ENCODE peak calls at places on chromosome 19, in ten cellular contexts. D is fibroblast of lung; O is CD4-positive, alpha-beta memory T cell; N is PC-3; R is CD4-positive, alpha-beta T cell; K is heart right ventricle; A is K562; S is RWPE1; C is stomach; F is AG04450. T is an unnamed sample.

GRCh38 chr19:28686741-28687140 is 526.2 kb downstream of the UQCRFS1 start:
- DNase-seq in R (no peak), S (no peak), C (no peak), K (no peak), D (no peak), F (no peak), O (no peak), N (no peak), A (peak; percentile 14), T (no peak)

GRCh38 chr19:19485161-19485997 is 30.0 kb downstream of the TSSK6 start:
- DNase-seq in D (peak; percentile 65), S (no peak), F (no peak), O (no peak), K (peak; percentile 23), A (no peak), N (no peak), C (no peak), R (no peak), T (no peak)

GRCh38 chr19:56837892-56838679 is 2.4 kb downstream of the PEG3 start:
- DNase-seq in R (no peak), N (peak; percentile 58), O (no peak), S (no peak), K (peak; percentile 69), F (no peak), A (no peak), D (no peak), C (no peak), T (no peak)

GRCh38 chr19:3665681-3666544 is 34.4 kb downstream of the PIP5K1C start:
- DNase-seq in S (peak; percentile 62), D (no peak), N (peak; percentile 26), A (peak; percentile 87), R (peak; percentile 71), C (peak; percentile 69), K (peak; percentile 67), F (no peak), O (peak; percentile 69), T (no peak)

GRCh38 chr19:35140207-35140897 is 1.7 kb downstream of the FXYD1 start:
- DNase-seq in S (no peak), A (no peak), O (no peak), N (no peak), D (no peak), R (no peak), K (no peak), C (no peak), F (no peak), T (no peak)

GRCh38 chr19:10737680-10738079 is 19.8 kb downstream of the DNM2 start:
- DNase-seq in O (peak; percentile 32), C (no peak), A (no peak), S (no peak), K (no peak), N (no peak), D (no peak), R (no peak), F (no peak), T (no peak)

GRCh38 chr19:7327802-7328201 is 20.9 kb upstream of the ARHGEF18 start:
- DNase-seq in C (no peak), A (no peak), N (no peak), D (no peak), K (no peak), R (no peak), F (no peak), S (no peak), O (no peak), T (no peak)

GRCh38 chr19:38046254-38047047 is 139.4 kb downstream of the SIPA1L3 start:
- DNase-seq in N (no peak), A (no peak), D (no peak), O (no peak), K (no peak), S (no peak), C (peak; percentile 35), R (no peak), F (no peak), T (no peak)

DNA sequence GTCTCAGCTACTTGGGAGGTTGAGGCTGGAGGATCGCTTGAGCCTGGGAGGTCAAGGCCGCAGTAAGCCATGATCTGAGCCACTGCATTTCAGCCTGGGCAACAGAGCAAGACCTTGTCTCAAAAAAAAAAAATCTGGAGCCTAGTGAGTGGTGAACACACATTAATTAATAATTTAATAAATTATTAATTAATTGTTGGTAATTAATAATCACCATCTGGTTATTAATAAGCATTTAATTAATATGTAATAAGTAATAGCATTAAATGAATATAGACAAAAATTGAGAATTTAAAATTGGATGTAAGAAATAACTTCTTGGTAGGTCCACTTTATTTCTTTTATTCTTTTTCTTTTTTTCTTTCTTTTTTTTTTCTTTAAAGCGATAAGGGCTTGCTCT is 31.9 kb upstream of the CEBPA start:
- DNase-seq in D (no peak), F (no peak), O (no peak), C (no peak), S (no peak), K (no peak), R (no peak), N (no peak), A (no peak), T (no peak)
- H3K27ac ChIP-seq in D (no peak overlapping the region), F (no peak overlapping the region), O (no peak overlapping the region), C (no peak overlapping the region), S (no peak overlapping the region), K (no peak overlapping the region), R (no peak overlapping the region), N (no peak overlapping the region), A (no peak overlapping the region), T (no peak overlapping the region)

DNA sequence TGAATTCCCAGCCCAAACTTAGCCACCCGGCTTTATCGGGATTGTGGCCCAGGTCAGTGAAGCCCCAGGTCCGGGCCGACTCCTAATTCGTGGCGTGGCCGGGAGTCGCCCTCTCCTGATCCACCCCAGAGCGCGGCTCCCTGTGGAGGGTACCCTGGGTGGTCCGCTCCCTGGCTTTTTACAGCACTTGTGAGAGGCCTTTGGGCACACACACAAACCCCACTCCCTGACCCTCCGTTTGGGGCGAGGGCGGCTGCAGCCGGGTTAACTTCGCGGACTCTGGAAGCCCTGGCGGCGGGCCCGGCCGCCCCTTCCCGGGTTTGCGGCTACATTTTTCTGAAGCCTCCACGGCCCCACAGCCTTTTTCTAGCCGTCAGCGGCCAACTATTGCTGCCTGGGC is 56.5 kb downstream of the ZNF568 start:
- DNase-seq in R (no peak), D (no peak), O (no peak), C (no peak), F (no peak), N (no peak), A (no peak), S (no peak), K (no peak), T (no peak)
- H3K27ac ChIP-seq in R (peak overlapping the region; percentile 57), D (no peak overlapping the region), O (peak overlapping the region; percentile 68), C (peak overlapping the region; percentile 83), F (peak overlapping the region; percentile 57), N (no peak overlapping the region), A (no peak overlapping the region), S (peak overlapping the region; percentile 44), K (peak overlapping the region; percentile 74), T (peak overlapping the region; percentile 46)

GRCh38 chr19:42531313-42531712 is 3.0 kb upstream of the CEACAM1 start:
- DNase-seq in N (peak; percentile 84), A (no peak), S (no peak), O (no peak), D (no peak), C (no peak), R (no peak), K (no peak), F (no peak), T (peak; percentile 75)

GRCh38 chr19:42532881-42533280 is 4.6 kb upstream of the CEACAM1 start:
- DNase-seq in K (no peak), S (no peak), O (no peak), F (no peak), A (peak; percentile 1), N (no peak), R (no peak), D (no peak), C (no peak), T (no peak)

GRCh38 chr19:42524943-42525342 is 3.3 kb downstream of the CEACAM1 start:
- DNase-seq in K (no peak), R (no peak), S (no peak), D (no peak), O (no peak), N (no peak), A (no peak), F (no peak), C (no peak), T (no peak)

GRCh38 chr19:42529248-42529764 is 1.0 kb upstream of the CEACAM1 start:
- DNase-seq in A (peak; percentile 72), R (peak; percentile 54), K (peak; percentile 59), O (peak; percentile 69), C (peak; percentile 81), S (peak; percentile 53), F (no peak), N (peak; percentile 71), D (peak; percentile 7), T (no peak)

DNA sequence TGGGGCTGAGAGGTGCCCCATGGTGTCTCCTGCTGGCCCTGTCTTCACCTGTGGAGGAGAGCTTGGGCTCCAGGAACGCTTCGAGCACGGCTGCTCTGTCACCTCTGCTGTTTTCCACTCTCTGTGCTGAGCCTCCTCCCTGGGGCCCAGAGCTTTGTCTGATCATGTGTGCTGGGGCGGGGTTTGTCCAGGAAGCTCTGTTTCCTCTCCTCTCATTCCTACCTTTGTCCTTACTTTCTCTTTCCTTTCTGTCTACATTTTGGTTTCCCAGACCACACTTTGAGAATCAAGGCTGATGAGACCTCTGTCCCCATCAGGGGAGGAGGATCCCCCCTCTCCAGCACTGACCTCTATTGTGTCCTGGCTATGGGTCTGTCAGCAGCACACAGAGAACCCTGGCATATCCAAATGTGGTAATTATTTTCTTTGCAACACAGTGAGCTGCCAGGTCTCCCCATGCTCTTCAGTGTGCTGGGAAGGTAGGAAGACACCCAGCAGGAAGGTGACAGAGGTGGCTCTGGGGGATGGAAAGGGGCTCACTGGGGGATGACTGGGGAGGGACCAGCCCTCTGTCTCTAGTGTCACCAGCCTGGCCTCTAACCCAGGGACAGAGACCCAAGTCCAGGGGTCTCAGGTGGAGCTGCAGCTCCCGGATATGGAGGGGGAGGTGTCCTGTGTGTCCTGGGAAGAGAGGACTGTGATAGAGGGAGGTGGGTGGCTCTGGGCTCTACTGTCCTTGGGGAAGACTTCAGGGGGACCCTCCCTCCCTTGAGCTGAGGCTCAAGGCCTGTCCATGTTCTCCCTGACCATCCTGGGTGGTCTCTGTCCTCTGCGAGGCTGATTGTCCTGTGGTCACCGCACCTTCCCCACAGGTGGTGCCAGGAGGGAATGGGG is at the start of gene CEACAM1:
- DNase-seq in C (peak; percentile 79), N (peak; percentile 35), K (peak; percentile 51), R (peak; percentile 28), A (no peak), S (peak; percentile 70), O (peak; percentile 62), F (no peak), D (no peak), T (peak; percentile 24)
- H3K27ac ChIP-seq in C (peak within 1 kb of the TSS; percentile 76), N (no peak within 1 kb of the TSS), K (peak within 1 kb of the TSS; percentile 69), R (peak within 1 kb of the TSS; percentile 56), A (no peak within 1 kb of the TSS), S (peak within 1 kb of the TSS; percentile 37), O (peak within 1 kb of the TSS; percentile 47), F (no peak within 1 kb of the TSS), D (no peak within 1 kb of the TSS), T (peak within 1 kb of the TSS; percentile 89)

DNA sequence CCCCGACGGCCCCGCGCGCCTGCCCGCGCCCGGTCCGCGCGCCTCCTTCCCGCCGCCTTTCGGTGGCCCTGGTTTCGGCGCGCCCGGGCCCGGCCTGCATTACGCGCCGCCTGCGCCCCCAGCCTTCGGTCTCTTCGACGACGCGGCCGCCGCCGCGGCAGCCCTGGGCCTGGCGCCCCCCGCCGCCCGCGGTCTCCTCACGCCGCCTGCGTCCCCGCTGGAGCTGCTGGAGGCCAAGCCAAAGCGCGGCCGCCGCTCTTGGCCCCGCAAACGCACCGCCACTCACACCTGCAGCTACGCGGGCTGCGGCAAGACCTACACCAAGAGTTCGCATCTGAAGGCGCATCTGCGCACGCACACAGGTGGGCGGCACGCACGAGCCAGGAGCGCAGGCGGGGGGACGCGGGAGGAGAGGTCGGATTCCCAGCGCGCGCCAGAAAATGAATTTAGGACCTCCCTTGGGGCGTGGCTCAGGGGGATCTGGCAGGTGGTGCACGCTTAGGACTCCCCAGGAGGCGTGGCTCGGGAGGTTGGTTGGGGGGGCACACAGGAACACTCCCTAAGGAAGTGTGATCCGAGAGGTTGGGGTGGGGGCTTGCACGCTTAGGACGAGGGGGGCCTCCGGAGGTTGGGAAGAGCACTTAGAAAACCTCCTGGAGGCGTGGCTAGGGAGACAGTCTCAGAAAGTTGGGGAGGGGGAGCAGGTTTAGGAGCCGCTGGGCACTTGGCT is 1.2 kb downstream of the KLF2 start:
- DNase-seq in O (peak; percentile 82), R (peak; percentile 50), D (peak; percentile 33), N (no peak), K (no peak), A (no peak), S (no peak), C (no peak), F (no peak), T (no peak)
- H3K27ac ChIP-seq in O (peak overlapping the region; percentile 83), R (peak overlapping the region; percentile 77), D (peak overlapping the region; percentile 70), N (no peak overlapping the region), K (peak overlapping the region; percentile 99), A (no peak overlapping the region), S (no peak overlapping the region), C (peak overlapping the region; percentile 98), F (no peak overlapping the region), T (no peak overlapping the region)